ENCODE peak calls at places on chromosomes 5 and 9, in eight cellular contexts. N is fibroblast of lung, C is A549, J is heart left ventricle, F is HCT116, S is breast epithelium, Y is left lung, Q is psoas muscle. G is an unnamed sample.

GRCh38 chr5:149062371-149063016 is 368 bp downstream of the SH3TC2 start:
- DNase-seq in N (peak; percentile 47), C (peak; percentile 34), J (no peak), F (peak; percentile 83), S (no peak), Y (no peak), Q (no peak), G (no peak)

GRCh38 chr9:20811872-20812271 is 127.8 kb downstream of the FOCAD start:
- DNase-seq in N (peak; percentile 66), C (no peak), J (no peak), F (no peak), S (no peak), Y (no peak), Q (no peak), G (no peak)

GRCh38 chr9:107694390-107694789 is 204.8 kb upstream of the KLF4 start:
- DNase-seq in N (peak; percentile 69), C (no peak), J (no peak), F (no peak), S (no peak), Y (no peak), Q (no peak), G (no peak)

GRCh38 chr5:133902521-133903118 is 65.8 kb downstream of the C5orf15 start:
- DNase-seq in N (no peak), C (no peak), J (no peak), F (no peak), S (no peak), Y (no peak), Q (no peak), G (no peak)

GRCh38 chr5:122352331-122352730 is 40.3 kb downstream of the SNCAIP start:
- DNase-seq in N (peak; percentile 68), C (no peak), J (no peak), F (no peak), S (no peak), Y (no peak), Q (no peak), G (no peak)

GRCh38 chr5:121748690-121749089 is 103.0 kb upstream of the FTMT start:
- DNase-seq in N (no peak), C (no peak), J (no peak), F (no peak), S (no peak), Y (no peak), Q (no peak), G (no peak)

GRCh38 chr5:123285122-123286011 is 137.8 kb downstream of the CEP120 start:
- DNase-seq in N (peak; percentile 60), C (no peak), J (no peak), F (no peak), S (no peak), Y (peak; percentile 74), Q (no peak), G (no peak)

GRCh38 chr5:134328619-134329018 is 38.4 kb downstream of the CDKL3 start:
- DNase-seq in N (peak; percentile 3), C (no peak), J (no peak), F (no peak), S (no peak), Y (no peak), Q (no peak), G (no peak)

GRCh38 chr9:129064499-129064908 is 16.4 kb upstream of the DOLPP1 start:
- DNase-seq in N (no peak), C (no peak), J (no peak), F (no peak), S (no peak), Y (no peak), Q (no peak), G (no peak)

GRCh38 chr5:60101561-60101960 is 208.0 kb upstream of the PDE4D start:
- DNase-seq in N (no peak), C (no peak), J (no peak), F (no peak), S (no peak), Y (no peak), Q (no peak), G (no peak)

GRCh38 chr9:91253488-91253887 is 108.2 kb downstream of the AUH start:
- DNase-seq in N (peak; percentile 17), C (peak; percentile 10), J (no peak), F (peak; percentile 6), S (no peak), Y (no peak), Q (no peak), G (no peak)

GRCh38 chr5:33310471-33310870 is 130.3 kb upstream of the TARS1 start:
- DNase-seq in N (peak; percentile 80), C (no peak), J (no peak), F (no peak), S (no peak), Y (no peak), Q (no peak), G (no peak)

GRCh38 chr9:110040788-110041187 is 167.2 kb downstream of the C9orf152 start:
- DNase-seq in N (peak; percentile 61), C (no peak), J (no peak), F (no peak), S (no peak), Y (no peak), Q (no peak), G (no peak)

GRCh38 chr9:107222020-107222522 is 61.0 kb upstream of the RAD23B start:
- DNase-seq in N (peak; percentile 74), C (no peak), J (no peak), F (no peak), S (no peak), Y (no peak), Q (no peak), G (no peak)

GRCh38 chr5:85651744-85652143 is 966.0 kb upstream of the COX7C start:
- DNase-seq in N (no peak), C (no peak), J (no peak), F (no peak), S (no peak), Y (no peak), Q (no peak), G (no peak)

GRCh38 chr5:144433140-144433822 is 262.6 kb downstream of the KCTD16 start:
- DNase-seq in N (no peak), C (no peak), J (no peak), F (no peak), S (no peak), Y (no peak), Q (no peak), G (no peak)

GRCh38 chr9:10232352-10232930 is 380.4 kb downstream of the PTPRD start:
- DNase-seq in N (peak; percentile 58), C (no peak), J (no peak), F (no peak), S (no peak), Y (no peak), Q (no peak), G (no peak)

GRCh38 chr9:134360897-134361296 is 34.6 kb downstream of the RXRA start:
- DNase-seq in N (no peak), C (no peak), J (peak; percentile 83), F (no peak), S (peak; percentile 66), Y (no peak), Q (no peak), G (no peak)

GRCh38 chr9:93276973-93277372 is 93.0 kb downstream of the WNK2 start:
- DNase-seq in N (no peak), C (no peak), J (no peak), F (no peak), S (no peak), Y (no peak), Q (no peak), G (no peak)
- H3K9me3 ChIP-seq in N (no peaks in the 10 kb centered on the region), C (no peaks in the 10 kb centered on the region), J (no peaks in the 10 kb centered on the region), F (no peaks in the 10 kb centered on the region), S (no peaks in the 10 kb centered on the region), Y (no peaks in the 10 kb centered on the region), Q (no peaks in the 10 kb centered on the region), G (peaks cover under 1% of the 10 kb centered on the region)

GRCh38 chr5:140883927-140884697 is 2.2 kb downstream of the PCDHA13 start:
- DNase-seq in N (no peak), C (no peak), J (peak; percentile 51), F (no peak), S (no peak), Y (no peak), Q (no peak), G (no peak)
- H3K9me3 ChIP-seq in N (no peaks in the 10 kb centered on the region), C (peaks cover 4% of the 10 kb centered on the region), J (peaks cover 6% of the 10 kb centered on the region), F (no peaks in the 10 kb centered on the region), S (peaks cover 25% of the 10 kb centered on the region), Y (no peaks in the 10 kb centered on the region), Q (no peaks in the 10 kb centered on the region), G (peaks cover 4% of the 10 kb centered on the region)

GRCh38 chr5:158544388-158545339 is 555.1 kb downstream of the EBF1 start:
- DNase-seq in N (no peak), C (no peak), J (no peak), F (no peak), S (no peak), Y (no peak), Q (no peak), G (no peak)
- H3K9me3 ChIP-seq in N (no peaks in the 10 kb centered on the region), C (no peaks in the 10 kb centered on the region), J (peaks cover 4% of the 10 kb centered on the region), F (no peaks in the 10 kb centered on the region), S (no peaks in the 10 kb centered on the region), Y (no peaks in the 10 kb centered on the region), Q (no peaks in the 10 kb centered on the region), G (no peaks in the 10 kb centered on the region)

GRCh38 chr5:170249360-170249759 is 16.6 kb downstream of the C5orf58 start:
- DNase-seq in N (no peak), C (no peak), J (no peak), F (no peak), S (no peak), Y (no peak), Q (no peak), G (no peak)
- H3K9me3 ChIP-seq in N (no peaks in the 10 kb centered on the region), C (no peaks in the 10 kb centered on the region), J (no peaks in the 10 kb centered on the region), F (no peaks in the 10 kb centered on the region), S (no peaks in the 10 kb centered on the region), Y (no peaks in the 10 kb centered on the region), Q (no peaks in the 10 kb centered on the region), G (no peaks in the 10 kb centered on the region)

DNA sequence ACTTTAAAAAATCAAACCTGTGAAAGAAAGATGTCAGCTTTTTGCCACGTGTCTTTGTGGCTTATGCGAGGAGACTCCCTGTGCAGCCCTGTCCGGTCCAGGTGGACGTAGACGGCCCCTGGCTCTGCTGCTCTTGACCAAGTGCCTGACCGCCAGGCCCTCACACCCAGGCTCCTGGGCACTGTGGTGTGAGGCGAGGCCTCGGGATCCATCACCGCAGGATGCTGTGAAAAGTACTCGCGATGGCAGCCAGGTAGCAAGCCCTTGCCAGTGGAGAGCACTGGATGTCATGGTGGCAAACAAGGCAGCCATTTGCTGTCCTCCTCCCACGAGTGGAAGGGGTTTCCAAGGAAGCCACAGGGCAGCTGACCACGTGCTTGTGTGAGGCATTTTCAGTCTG is 245.1 kb downstream of the CACNA1B start:
- DNase-seq in N (no peak), C (no peak), J (no peak), F (no peak), S (no peak), Y (peak; percentile 29), Q (peak; percentile 22), G (no peak)
- H3K9me3 ChIP-seq in N (no peaks in the 10 kb centered on the region), C (peaks cover 4% of the 10 kb centered on the region), J (no peaks in the 10 kb centered on the region), F (no peaks in the 10 kb centered on the region), S (no peaks in the 10 kb centered on the region), Y (no peaks in the 10 kb centered on the region), Q (no peaks in the 10 kb centered on the region), G (no peaks in the 10 kb centered on the region)

GRCh38 chr5:45355189-45355992 is 340.8 kb downstream of the HCN1 start:
- DNase-seq in N (no peak), C (no peak), J (no peak), F (no peak), S (no peak), Y (no peak), Q (no peak), G (no peak)
- H3K9me3 ChIP-seq in N (no peaks in the 10 kb centered on the region), C (no peaks in the 10 kb centered on the region), J (no peaks in the 10 kb centered on the region), F (no peaks in the 10 kb centered on the region), S (no peaks in the 10 kb centered on the region), Y (no peaks in the 10 kb centered on the region), Q (no peaks in the 10 kb centered on the region), G (peaks cover 4% of the 10 kb centered on the region)